ENCODE peak calls at places on chromosomes 7 and 10, in seven cellular contexts. N is lower leg skin; K is stimulated activated CD4-positive, alpha-beta T cell treated with anti-CD3 and anti-CD28 coated beads, Interleukin-15, amount 100 ng/mL, for 1 hour; U is right atrium auricular region; F is HFFc6; P is activated naive CD4-positive, alpha-beta T cell treated with anti-CD3 and anti-CD28 coated beads for 36 hours; Q is ovary. B is an unnamed sample.

GRCh38 chr7:140230862-140231778 is 54.3 kb upstream of the KDM7A start:
- DNase-seq in Q (no peak), N (peak; percentile 93), F (no peak), U (peak; percentile 74), K (peak; percentile 43), P (peak; percentile 85), B (no peak)

GRCh38 chr7:48337012-48337621 is 165.9 kb downstream of the ABCA13 start:
- DNase-seq in F (peak; percentile 25), U (no peak), K (no peak), P (no peak), N (no peak), Q (no peak), B (peak; percentile 24)

GRCh38 chr7:132117181-132117580 is 459.1 kb downstream of the PLXNA4 start:
- DNase-seq in N (no peak), K (no peak), F (peak; percentile 69), Q (no peak), U (no peak), P (no peak), B (peak; percentile 90)

GRCh38 chr10:687583-688286 is 1.7 kb downstream of the DIP2C start:
- DNase-seq in Q (no peak), K (no peak), F (no peak), P (no peak), U (no peak), N (peak; percentile 57), B (no peak)

GRCh38 chr7:918441-919113 is 35.9 kb downstream of the ADAP1 start:
- DNase-seq in U (no peak), Q (peak; percentile 9), P (no peak), K (no peak), F (no peak), N (peak; percentile 77), B (no peak)

GRCh38 chr7:2759736-2760097 is 71.7 kb downstream of the AMZ1 start:
- DNase-seq in Q (peak; percentile 76), N (no peak), U (no peak), K (no peak), F (no peak), P (no peak), B (no peak)

GRCh38 chr10:60283397-60283796 is 106.3 kb downstream of the ANK3 start:
- DNase-seq in U (no peak), N (no peak), F (no peak), K (no peak), P (no peak), Q (no peak), B (no peak)

GRCh38 chr7:92794846-92795245 is 41.5 kb downstream of the CDK6 start:
- DNase-seq in U (no peak), K (no peak), N (no peak), P (no peak), F (no peak), Q (no peak), B (no peak)

GRCh38 chr7:100148559-100149328 is at the start of gene LAMTOR4:
- DNase-seq in K (peak; percentile 88), U (peak; percentile 100), P (peak; percentile 100), Q (peak; percentile 99), N (peak; percentile 100), F (peak; percentile 99), B (peak; percentile 99)

GRCh38 chr10:127313996-127314700 is 117.8 kb upstream of the INSYN2A start:
- DNase-seq in U (no peak), F (no peak), Q (no peak), K (no peak), N (no peak), P (no peak), B (no peak)

B was measured in HT1080.